ENCODE peak calls at places on chromosomes 3 and 15, in six cellular contexts. C is H1, Z is HepG2, S is WTC11, B is K562, X is HCT116. Y is an unnamed sample.

GRCh38 chr3:9809615-9810356 is at the start of gene TTLL3:
- DNase-seq in C (no peak), Z (no peak), S (peak), B (peak), X (no peak), Y (no peak)

GRCh38 chr3:172626241-172626640 is 84.6 kb downstream of the NCEH1 start:
- DNase-seq in C (no peak), Z (no peak), S (no peak), B (no peak), X (no peak), Y (no peak)

GRCh38 chr15:35693286-35693685 is 147.3 kb upstream of the DPH6 start:
- DNase-seq in C (no peak), Z (no peak), S (no peak), B (no peak), X (no peak), Y (no peak)

GRCh38 chr3:146222204-146223046 is 28.5 kb downstream of the PLSCR4 start:
- DNase-seq in C (peak), Z (peak), S (peak), B (no peak), X (peak), Y (no peak)

GRCh38 chr3:154758109-154758868 is 321.8 kb upstream of the MME start:
- DNase-seq in C (no peak), Z (no peak), S (no peak), B (no peak), X (no peak), Y (no peak)

GRCh38 chr3:169790687-169791429 is 17.7 kb downstream of the MYNN start:
- DNase-seq in C (no peak), Z (no peak), S (no peak), B (no peak), X (no peak), Y (no peak)

GRCh38 chr15:75042730-75043508 is 19.5 kb downstream of the PPCDC start:
- DNase-seq in C (no peak), Z (peak), S (peak), B (peak), X (peak), Y (no peak)

GRCh38 chr15:98870788-98871187 is 136.8 kb downstream of the PGPEP1L start:
- DNase-seq in C (no peak), Z (no peak), S (no peak), B (no peak), X (no peak), Y (no peak)

GRCh38 chr3:177420643-177421042 is 223.4 kb upstream of the TBL1XR1 start:
- DNase-seq in C (no peak), Z (no peak), S (no peak), B (no peak), X (no peak), Y (no peak)

GRCh38 chr15:68186671-68187397 is 18.3 kb downstream of the CALML4 start:
- DNase-seq in C (no peak), Z (no peak), S (no peak), B (no peak), X (no peak), Y (no peak)

GRCh38 chr15:68190048-68190447 is 15.1 kb downstream of the CALML4 start:
- DNase-seq in C (no peak), Z (no peak), S (no peak), B (no peak), X (no peak), Y (no peak)

GRCh38 chr15:68184616-68185470 is 20.3 kb downstream of the CALML4 start:
- DNase-seq in C (no peak), Z (no peak), S (no peak), B (no peak), X (no peak), Y (no peak)

GRCh38 chr15:68188647-68189046 is 16.5 kb downstream of the CALML4 start:
- DNase-seq in C (no peak), Z (no peak), S (no peak), B (no peak), X (no peak), Y (no peak)

DNA sequence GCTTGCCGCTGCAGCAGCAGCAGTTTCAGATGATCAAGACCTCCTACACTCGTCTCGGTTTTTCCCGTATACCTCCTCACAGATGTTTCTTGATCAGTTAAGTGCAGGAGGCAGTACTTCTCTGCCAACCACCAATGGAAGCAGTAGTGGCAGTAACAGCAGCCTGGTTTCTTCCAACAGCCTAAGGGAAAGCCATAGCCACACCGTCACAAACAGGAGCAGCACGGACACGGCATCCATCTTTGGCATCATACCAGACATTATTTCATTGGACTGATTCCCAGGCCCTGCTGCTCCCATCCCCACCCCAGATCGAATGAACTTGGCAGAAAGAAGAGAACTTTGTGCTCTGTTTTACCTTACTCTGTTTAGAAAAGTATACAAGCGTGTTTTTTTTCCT is 17.6 kb downstream of the CALML4 start:
- DNase-seq in C (no peak), Z (no peak), S (no peak), B (no peak), X (no peak), Y (no peak)
- TF ChIP-seq SP1 in C (no peak), Z (no peak), S (no peak), B (no peak), X (no peak), Y (no peak)

GRCh38 chr3:52220380-52221026 is 4.9 kb downstream of the TLR9 start:
- DNase-seq in C (no peak), Z (peak), S (peak), B (peak), X (peak), Y (peak)
- TF ChIP-seq SP1 in C (no peak), Z (no peak), S (no peak), B (no peak), X (no peak), Y (no peak)

GRCh38 chr3:181457756-181458155 is 254.0 kb upstream of the SOX2 start:
- DNase-seq in C (no peak), Z (no peak), S (no peak), B (no peak), X (no peak), Y (no peak)

GRCh38 chr3:181461381-181461780 is 250.3 kb upstream of the SOX2 start:
- DNase-seq in C (no peak), Z (no peak), S (no peak), B (no peak), X (no peak), Y (no peak)

GRCh38 chr3:181459516-181459915 is 252.2 kb upstream of the SOX2 start:
- DNase-seq in C (no peak), Z (no peak), S (no peak), B (no peak), X (no peak), Y (no peak)

GRCh38 chr3:181457190-181457589 is 254.5 kb upstream of the SOX2 start:
- DNase-seq in C (no peak), Z (no peak), S (no peak), B (no peak), X (no peak), Y (no peak)

DNA sequence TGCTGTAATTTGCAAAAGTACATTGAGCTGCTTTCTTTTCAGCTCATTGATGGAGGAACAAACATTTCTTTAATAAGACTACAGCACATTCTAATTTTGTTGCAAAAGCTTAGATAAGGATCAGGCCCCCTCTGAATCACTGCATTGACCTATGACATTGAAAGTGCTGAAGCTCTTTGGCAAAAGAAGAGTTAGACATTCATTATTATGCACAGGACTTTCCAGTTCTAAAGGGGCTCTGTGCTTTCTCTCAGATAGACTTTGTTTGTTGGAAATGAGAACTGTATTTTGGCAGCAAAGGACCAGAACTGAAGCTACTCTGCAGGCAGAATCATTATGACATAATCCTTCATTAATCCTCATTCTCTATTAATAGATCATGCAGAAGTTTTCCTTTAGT is 252.9 kb upstream of the SOX2 start:
- DNase-seq in C (no peak), Z (no peak), S (no peak), B (no peak), X (no peak), Y (no peak)
- TF ChIP-seq SP1 in C (no peak), Z (no peak), S (no peak), B (no peak), X (no peak), Y (no peak)

GRCh38 chr15:101049282-101049681 is 130.1 kb downstream of the LRRK1 start:
- DNase-seq in C (no peak), Z (no peak), S (no peak), B (no peak), X (no peak), Y (no peak)

GRCh38 chr15:101048191-101049011 is 129.2 kb downstream of the LRRK1 start:
- DNase-seq in C (no peak), Z (no peak), S (no peak), B (no peak), X (no peak), Y (no peak)

GRCh38 chr15:101050647-101051290 is 131.6 kb downstream of the LRRK1 start:
- DNase-seq in C (no peak), Z (no peak), S (no peak), B (no peak), X (no peak), Y (no peak)

GRCh38 chr15:101051291-101052030 is 132.3 kb downstream of the LRRK1 start:
- DNase-seq in C (no peak), Z (no peak), S (no peak), B (no peak), X (no peak), Y (no peak)

GRCh38 chr15:101049856-101050646 is 130.9 kb downstream of the LRRK1 start:
- DNase-seq in C (no peak), Z (no peak), S (no peak), B (no peak), X (no peak), Y (no peak)
- TF ChIP-seq SP1 in C (no peak), Z (no peak), S (no peak), B (no peak), X (no peak), Y (no peak)

DNA sequence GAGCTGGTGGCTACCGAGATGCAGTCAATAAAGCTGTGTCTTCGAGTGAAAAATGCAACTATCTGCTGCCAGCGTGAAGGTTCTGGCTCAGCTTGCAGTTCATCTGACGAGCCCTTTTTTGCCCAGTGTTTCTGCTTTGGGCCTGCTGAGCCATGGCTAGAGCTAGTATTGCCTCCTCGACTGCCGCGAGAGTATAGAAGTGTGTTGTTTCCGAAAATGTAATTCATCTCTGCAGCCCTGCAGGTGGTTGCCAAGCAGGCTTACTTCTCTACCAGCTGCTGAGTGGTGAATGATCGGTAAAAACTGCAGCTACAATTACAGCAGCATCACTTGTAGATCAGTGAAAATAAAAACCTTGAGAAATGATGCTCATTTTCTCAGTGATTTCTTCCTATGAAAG is 114.8 kb downstream of the DLG1 start:
- DNase-seq in C (no peak), Z (no peak), S (no peak), B (no peak), X (no peak), Y (peak)
- TF ChIP-seq SP1 in C (no peak), Z (no peak), S (no peak), B (no peak), X (no peak), Y (no peak)

DNA sequence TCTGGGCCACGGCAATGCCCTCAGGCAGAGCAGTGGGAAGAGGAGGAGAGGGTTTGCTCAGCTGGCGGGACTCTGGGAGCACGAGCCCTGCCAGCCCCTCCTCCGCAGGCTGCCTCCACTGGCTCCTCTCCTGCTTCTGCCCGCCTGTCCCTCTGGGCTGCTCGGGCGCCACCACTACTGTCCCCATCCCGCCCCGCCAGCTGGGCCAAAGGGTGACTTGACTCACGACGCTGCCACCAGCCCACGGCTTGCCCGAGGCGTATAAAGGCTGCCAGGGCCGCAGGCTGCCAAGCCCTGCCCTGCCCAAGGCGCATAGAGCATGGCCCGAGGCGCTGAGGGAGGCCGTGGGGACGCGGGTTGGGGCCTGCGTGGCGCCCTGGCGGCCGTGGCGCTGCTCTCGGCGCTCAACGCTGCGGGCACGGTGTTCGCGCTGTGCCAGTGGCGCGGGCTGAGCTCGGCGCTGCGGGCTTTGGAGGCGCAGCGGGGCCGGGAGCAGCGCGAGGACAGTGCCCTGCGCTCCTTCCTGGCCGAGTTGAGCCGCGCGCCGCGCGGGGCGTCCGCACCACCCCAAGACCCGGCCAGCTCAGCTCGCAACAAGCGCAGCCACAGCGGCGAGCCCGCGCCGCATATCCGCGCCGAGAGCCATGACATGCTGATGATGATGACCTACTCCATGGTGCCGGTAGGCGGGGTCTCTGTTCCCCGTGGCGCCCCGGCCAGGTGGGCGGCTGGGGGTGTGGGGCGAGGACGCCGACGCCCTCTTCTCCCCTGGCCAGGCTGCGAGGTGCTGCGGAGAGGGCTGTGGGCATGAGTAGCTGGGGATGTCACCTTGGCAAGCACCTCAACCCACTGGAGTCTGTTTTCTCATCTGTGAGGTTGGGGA is at the start of gene GLDN:
- DNase-seq in C (peak), Z (no peak), S (peak), B (no peak), X (no peak), Y (peak)
- TF ChIP-seq SP1 in C (no peak), Z (no peak), S (no peak), B (no peak), X (no peak), Y (no peak)

DNA sequence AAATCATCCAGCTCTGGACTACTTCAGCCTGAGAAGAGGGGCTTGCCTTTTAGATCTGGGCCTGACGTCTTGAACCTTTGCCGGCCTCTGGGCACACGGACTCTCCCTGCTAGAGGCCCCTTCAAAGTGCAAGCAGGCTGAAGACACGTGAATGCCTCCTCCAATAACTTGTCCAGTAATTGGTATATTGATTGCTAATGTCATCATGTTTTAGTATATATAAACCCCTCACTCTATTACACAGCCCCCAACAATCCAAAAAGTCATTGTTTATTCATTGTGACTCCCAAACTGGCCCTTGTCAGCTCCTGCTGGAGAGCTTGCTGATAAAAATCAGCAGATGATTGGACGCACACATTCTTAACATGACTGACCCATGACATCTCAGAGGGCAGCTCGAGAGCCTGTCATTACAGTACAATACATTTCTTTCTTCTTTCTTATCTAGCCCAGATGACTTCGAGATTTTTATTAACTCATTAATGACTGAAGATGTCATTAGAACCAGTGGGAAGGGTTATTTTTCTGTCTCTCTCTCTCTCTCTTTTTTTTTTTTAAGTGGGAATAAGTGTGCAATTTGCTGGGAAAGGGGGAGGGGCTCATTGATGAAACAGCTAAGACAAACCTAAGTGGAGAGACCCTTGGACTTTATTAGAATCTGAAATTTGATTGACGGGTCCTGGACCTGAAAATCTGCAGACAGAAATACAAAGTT is 65.5 kb upstream of the NR2F2 start:
- DNase-seq in C (no peak), Z (peak), S (no peak), B (peak), X (peak), Y (peak)
- TF ChIP-seq SP1 in C (no peak), Z (no peak), S (no peak), B (no peak), X (no peak), Y (no peak)

Y was measured in HEK293T.